ENCODE peak calls at places on chromosomes 16 and 17, in seven cellular contexts. K, F, B, R, A, L and O are unnamed samples.

GRCh38 chr16:86631441-86631840 is 53.1 kb downstream of the FOXL1 start:
- DNase-seq in K (no peak), F (no peak), B (no peak), R (no peak), A (no peak), L (no peak), O (no peak)

GRCh38 chr17:31538080-31538762 is 146.7 kb downstream of the RAB11FIP4 start:
- DNase-seq in K (no peak), F (no peak), B (no peak), R (no peak), A (no peak), L (no peak), O (no peak)

GRCh38 chr16:17358350-17358749 is 112.4 kb downstream of the XYLT1 start:
- DNase-seq in K (no peak), F (no peak), B (no peak), R (no peak), A (peak; percentile 46), L (no peak), O (no peak)

GRCh38 chr17:51298508-51299371 is 38.4 kb downstream of the UTP18 start:
- DNase-seq in K (peak; percentile 30), F (no peak), B (peak; percentile 18), R (peak; percentile 23), A (no peak), L (no peak), O (no peak)

GRCh38 chr16:89873109-89873821 is at the start of gene TCF25:
- DNase-seq in K (peak; percentile 98), F (peak; percentile 86), B (no peak), R (peak; percentile 90), A (peak; percentile 91), L (peak; percentile 67), O (peak; percentile 86)

GRCh38 chr17:45296833-45297124 is 20.0 kb downstream of the MAP3K14 start:
- DNase-seq in K (no peak), F (no peak), B (no peak), R (no peak), A (no peak), L (no peak), O (no peak)

GRCh38 chr17:5911919-5912318 is 158.3 kb upstream of the WSCD1 start:
- DNase-seq in K (no peak), F (no peak), B (no peak), R (no peak), A (no peak), L (no peak), O (no peak)

GRCh38 chr16:5064915-5065314 is 841 bp downstream of the C16orf89 start:
- DNase-seq in K (no peak), F (no peak), B (no peak), R (no peak), A (no peak), L (no peak), O (no peak)

GRCh38 chr16:13909872-13910303 is 10.1 kb upstream of the ERCC4 start:
- DNase-seq in K (no peak), F (no peak), B (peak; percentile 7), R (no peak), A (no peak), L (no peak), O (no peak)

GRCh38 chr16:22763655-22764054 is 50.3 kb upstream of the HS3ST2 start:
- DNase-seq in K (no peak), F (no peak), B (no peak), R (no peak), A (no peak), L (no peak), O (no peak)

GRCh38 chr16:86494565-86495356 is 15.6 kb upstream of the FOXF1 start:
- DNase-seq in K (no peak), F (no peak), B (no peak), R (no peak), A (no peak), L (no peak), O (no peak)

GRCh38 chr17:1972429-1973160 is 52.5 kb downstream of the RTN4RL1 start:
- DNase-seq in K (no peak), F (no peak), B (no peak), R (no peak), A (no peak), L (peak; percentile 36), O (no peak)

GRCh38 chr17:31740611-31741082 is 118.4 kb downstream of the COPRS start:
- DNase-seq in K (no peak), F (no peak), B (no peak), R (no peak), A (no peak), L (no peak), O (no peak)

GRCh38 chr17:41377546-41377945 is 4.6 kb downstream of the KRT34 start:
- DNase-seq in K (no peak), F (no peak), B (no peak), R (no peak), A (no peak), L (no peak), O (no peak)

GRCh38 chr17:17109896-17110295 is 67.6 kb downstream of the MPRIP start:
- DNase-seq in K (no peak), F (no peak), B (no peak), R (no peak), A (peak; percentile 90), L (peak; percentile 18), O (peak; percentile 45)

GRCh38 chr17:79784353-79785016 is 6.5 kb downstream of the CBX2 start:
- DNase-seq in K (no peak), F (no peak), B (no peak), R (no peak), A (no peak), L (no peak), O (no peak)

GRCh38 chr17:36849871-36850348 is 87.4 kb upstream of the LHX1 start:
- DNase-seq in K (peak; percentile 56), F (no peak), B (peak; percentile 67), R (peak; percentile 38), A (no peak), L (no peak), O (no peak)

GRCh38 chr17:46917041-46917440 is 5.9 kb upstream of the GOSR2 start:
- DNase-seq in K (no peak), F (no peak), B (no peak), R (no peak), A (no peak), L (no peak), O (no peak)

GRCh38 chr16:71927383-71927782 is 32.1 kb downstream of the IST1 start:
- DNase-seq in K (no peak), F (no peak), B (peak; percentile 67), R (no peak), A (no peak), L (peak; percentile 40), O (no peak)

GRCh38 chr16:27522173-27522707 is 27.5 kb downstream of the GTF3C1 start:
- DNase-seq in K (no peak), F (no peak), B (no peak), R (no peak), A (no peak), L (no peak), O (no peak)

GRCh38 chr17:4986951-4987766 is at the start of gene CAMTA2:
- DNase-seq in K (peak; percentile 85), F (peak; percentile 88), B (no peak), R (peak; percentile 79), A (peak; percentile 94), L (peak; percentile 93), O (peak; percentile 79)

GRCh38 chr17:74519951-74520553 is 11.2 kb downstream of the CD300LB start:
- DNase-seq in K (no peak), F (no peak), B (no peak), R (no peak), A (no peak), L (no peak), O (peak; percentile 35)

GRCh38 chr16:1659071-1659470 is 19.0 kb upstream of the JPT2 start:
- DNase-seq in K (no peak), F (no peak), B (no peak), R (no peak), A (no peak), L (no peak), O (no peak)